ENCODE peak calls at places on chromosomes 12 and 14, in five cellular contexts. D is ascending aorta, W is GM23248, X is PC-9, N is GM23338. T is an unnamed sample.

GRCh38 chr12:96360550-96360949 is 39.7 kb downstream of the CDK17 start:
- DNase-seq in D (no peak), W (no peak), X (no peak), N (no peak), T (no peak)

GRCh38 chr14:55373784-55374725 is 37.6 kb downstream of the ATG14 start:
- DNase-seq in D (no peak), W (peak; percentile 78), X (peak; percentile 46), N (no peak), T (peak; percentile 43)

GRCh38 chr12:116172224-116172849 is 105.2 kb downstream of the MED13L start:
- DNase-seq in D (no peak), W (peak; percentile 29), X (peak; percentile 39), N (no peak), T (no peak)

GRCh38 chr14:34713681-34714319 is 593 bp downstream of the CFL2 start:
- DNase-seq in D (no peak), W (peak; percentile 91), X (peak; percentile 76), N (peak; percentile 33), T (peak; percentile 92)

GRCh38 chr14:101480022-101480746 is 81.1 kb upstream of the DIO3 start:
- DNase-seq in D (no peak), W (no peak), X (peak; percentile 65), N (no peak), T (no peak)

GRCh38 chr12:75452675-75453330 is 27.8 kb upstream of the GLIPR1 start:
- DNase-seq in D (no peak), W (peak; percentile 81), X (no peak), N (no peak), T (peak; percentile 33)

GRCh38 chr12:13223176-13223806 is 26.8 kb downstream of the EMP1 start:
- DNase-seq in D (no peak), W (peak; percentile 88), X (peak; percentile 95), N (no peak), T (peak; percentile 94)

GRCh38 chr14:50955373-50956043 is 11.2 kb upstream of the PYGL start:
- DNase-seq in D (peak; percentile 27), W (peak; percentile 99), X (peak; percentile 97), N (peak; percentile 79), T (peak; percentile 91)

GRCh38 chr14:103543721-103544626 is 15.0 kb downstream of the TRMT61A start:
- DNase-seq in D (no peak), W (peak; percentile 54), X (no peak), N (peak; percentile 44), T (no peak)

GRCh38 chr12:14995583-14996425 is 23.0 kb downstream of the PDE6H start:
- DNase-seq in D (no peak), W (peak; percentile 74), X (peak; percentile 68), N (peak; percentile 62), T (peak; percentile 85)

GRCh38 chr14:61769893-61770292 is 7.7 kb downstream of the SNAPC1 start:
- DNase-seq in D (no peak), W (no peak), X (no peak), N (no peak), T (no peak)

GRCh38 chr14:61768240-61768639 is 6.0 kb downstream of the SNAPC1 start:
- DNase-seq in D (no peak), W (no peak), X (no peak), N (no peak), T (no peak)

GRCh38 chr14:61764342-61765122 is 2.3 kb downstream of the SNAPC1 start:
- DNase-seq in D (no peak), W (peak; percentile 10), X (no peak), N (no peak), T (no peak)

GRCh38 chr14:61765225-61765943 is 3.2 kb downstream of the SNAPC1 start:
- DNase-seq in D (no peak), W (peak; percentile 4), X (no peak), N (no peak), T (no peak)

GRCh38 chr14:61766136-61766535 is 3.9 kb downstream of the SNAPC1 start:
- DNase-seq in D (no peak), W (no peak), X (no peak), N (no peak), T (no peak)
- H3K4me1 ChIP-seq in D (peaks cover 16% of the 10 kb centered on the region), W (peaks cover 36% of the 10 kb centered on the region), X (peaks cover 40% of the 10 kb centered on the region), N (peaks cover 25% of the 10 kb centered on the region), T (peaks cover 37% of the 10 kb centered on the region)

GRCh38 chr12:57840701-57841100 is 5.8 kb downstream of the CTDSP2 start:
- DNase-seq in D (no peak), W (peak; percentile 50), X (no peak), N (no peak), T (peak; percentile 54)
- H3K4me1 ChIP-seq in D (peaks cover 86% of the 10 kb centered on the region), W (peaks cover 80% of the 10 kb centered on the region), X (peaks cover 15% of the 10 kb centered on the region), N (peaks cover 82% of the 10 kb centered on the region), T (peaks cover 86% of the 10 kb centered on the region)

GRCh38 chr14:58751788-58752187 is 114.0 kb downstream of the DACT1 start:
- DNase-seq in D (no peak), W (no peak), X (no peak), N (no peak), T (no peak)
- H3K4me1 ChIP-seq in D (peaks cover 13% of the 10 kb centered on the region), W (peaks cover 55% of the 10 kb centered on the region), X (peaks cover 12% of the 10 kb centered on the region), N (peaks cover 20% of the 10 kb centered on the region), T (peaks cover 36% of the 10 kb centered on the region)

GRCh38 chr14:69049675-69050074 is 70.6 kb upstream of the ACTN1 start:
- DNase-seq in D (no peak), W (peak; percentile 80), X (peak; percentile 89), N (no peak), T (peak; percentile 94)
- H3K4me1 ChIP-seq in D (peaks cover 71% of the 10 kb centered on the region), W (peaks cover 40% of the 10 kb centered on the region), X (peaks cover 36% of the 10 kb centered on the region), N (peaks cover 38% of the 10 kb centered on the region), T (peaks cover 67% of the 10 kb centered on the region)

GRCh38 chr12:11968516-11968915 is 102.2 kb upstream of the BCL2L14 start:
- DNase-seq in D (no peak), W (no peak), X (no peak), N (no peak), T (no peak)
- H3K4me1 ChIP-seq in D (no peaks in the 10 kb centered on the region), W (no peaks in the 10 kb centered on the region), X (peaks cover 5% of the 10 kb centered on the region), N (peaks cover 10% of the 10 kb centered on the region), T (no peaks in the 10 kb centered on the region)

T was measured in adipocyte.